ENCODE peak calls at places on chromosomes 12 and 14, in ten cellular contexts. Y, P, U, K, B, Q, C, S, E and H are unnamed samples.

GRCh38 chr12:41509655-41510054 is 321.5 kb downstream of the PDZRN4 start:
- DNase-seq in K (no peak), Q (no peak), S (no peak), Y (no peak), P (no peak), C (no peak), E (no peak), B (no peak), U (no peak), H (no peak)

GRCh38 chr14:54200726-54201125 is 196.1 kb upstream of the CDKN3 start:
- DNase-seq in K (no peak), E (no peak), U (no peak), P (no peak), Y (peak; percentile 44), C (peak; percentile 37), B (no peak), Q (peak; percentile 17), S (no peak), H (no peak)

GRCh38 chr14:103121846-103122577 is 1.2 kb upstream of the TNFAIP2 start:
- DNase-seq in Q (peak; percentile 54), S (peak; percentile 77), Y (peak; percentile 80), E (peak; percentile 89), B (peak; percentile 72), U (no peak), P (no peak), C (peak; percentile 26), K (peak; percentile 79), H (no peak)

GRCh38 chr12:59357811-59358210 is 238.0 kb upstream of the SLC16A7 start:
- DNase-seq in K (no peak), Q (no peak), C (no peak), Y (peak; percentile 2), B (peak; percentile 6), S (peak; percentile 10), P (no peak), E (no peak), U (no peak), H (no peak)

GRCh38 chr12:64110864-64111263 is 111.2 kb downstream of the KICS2 start:
- DNase-seq in P (no peak), B (no peak), K (no peak), Q (no peak), Y (peak; percentile 17), C (peak; percentile 31), S (no peak), U (no peak), E (no peak), H (no peak)

GRCh38 chr14:99329711-99330315 is 57.8 kb upstream of the BCL11B start:
- DNase-seq in E (peak; percentile 36), Y (no peak), K (no peak), B (no peak), P (no peak), C (no peak), U (no peak), S (no peak), Q (no peak), H (no peak)

GRCh38 chr14:37187294-37187693 is 10.4 kb upstream of the MIPOL1 start:
- DNase-seq in P (no peak), Q (no peak), S (no peak), C (no peak), Y (no peak), K (no peak), U (no peak), B (no peak), E (no peak), H (no peak)

GRCh38 chr14:99382781-99383456 is 97.7 kb downstream of the SETD3 start:
- DNase-seq in C (peak; percentile 78), E (no peak), P (no peak), K (no peak), U (no peak), B (no peak), Y (peak; percentile 66), Q (no peak), S (no peak), H (no peak)

GRCh38 chr12:122473543-122474323 is 27.0 kb downstream of the ZCCHC8 start:
- DNase-seq in Q (peak; percentile 70), B (no peak), P (no peak), C (peak; percentile 77), K (no peak), U (peak; percentile 56), E (no peak), S (no peak), Y (peak; percentile 72), H (no peak)

GRCh38 chr12:109716092-109716479 is 2.5 kb downstream of the FAM222A start:
- DNase-seq in Y (no peak), C (no peak), B (no peak), Q (no peak), K (no peak), P (no peak), S (no peak), U (no peak), E (no peak), H (no peak)

GRCh38 chr12:2779281-2779680 is 15.5 kb upstream of the FKBP4 start:
- DNase-seq in C (no peak), K (no peak), Q (no peak), P (no peak), Y (no peak), B (peak; percentile 42), S (no peak), E (no peak), U (no peak), H (no peak)

GRCh38 chr14:92945959-92946846 is 23.3 kb downstream of the CHGA start:
- DNase-seq in E (peak; percentile 77), Y (peak; percentile 61), U (no peak), P (no peak), S (peak; percentile 54), B (peak; percentile 36), Q (no peak), K (peak; percentile 91), C (peak; percentile 73), H (no peak)

GRCh38 chr14:71597955-71598659 is 334.1 kb upstream of the RGS6 start:
- DNase-seq in Q (peak; percentile 73), S (no peak), P (no peak), B (no peak), K (no peak), U (no peak), E (no peak), C (no peak), Y (no peak), H (peak; percentile 33)

GRCh38 chr14:56216631-56217379 is 98.6 kb downstream of the PELI2 start:
- DNase-seq in K (no peak), E (no peak), S (no peak), B (no peak), U (no peak), P (no peak), Q (peak; percentile 35), Y (peak; percentile 44), C (peak; percentile 58), H (no peak)

GRCh38 chr12:86230516-86231146 is 25.6 kb downstream of the MGAT4C start:
- DNase-seq in B (no peak), P (no peak), Q (no peak), U (no peak), Y (peak; percentile 70), S (no peak), C (peak; percentile 64), K (no peak), E (no peak), H (no peak)

GRCh38 chr14:106024983-106025604 is 498.7 kb downstream of the TMEM121 start:
- DNase-seq in K (no peak), Y (no peak), B (no peak), P (no peak), U (no peak), S (no peak), E (no peak), C (no peak), Q (no peak), H (no peak)

GRCh38 chr12:68063900-68064590 is 74.8 kb downstream of the IFNG-AS1 start:
- DNase-seq in B (no peak), S (no peak), P (no peak), Y (no peak), C (no peak), U (no peak), Q (no peak), E (no peak), K (no peak), H (no peak)

GRCh38 chr14:68860771-68861170 is 67.9 kb upstream of the ZFP36L1 start:
- DNase-seq in K (no peak), S (no peak), E (no peak), P (no peak), B (no peak), C (no peak), U (no peak), Q (no peak), Y (no peak), H (no peak)

GRCh38 chr12:91958816-91959215 is 186.8 kb downstream of the BTG1 start:
- DNase-seq in E (no peak), P (no peak), B (peak; percentile 2), Y (peak; percentile 86), Q (peak; percentile 12), K (no peak), C (peak; percentile 89), U (no peak), S (no peak), H (no peak)

GRCh38 chr12:94326727-94327126 is 132.9 kb downstream of the CEP83 start:
- DNase-seq in S (no peak), P (no peak), B (no peak), U (no peak), Y (peak; percentile 94), K (no peak), E (no peak), C (peak; percentile 85), Q (no peak), H (no peak)

GRCh38 chr12:107449891-107450290 is 235.7 kb upstream of the PWP1 start:
- DNase-seq in Y (peak; percentile 62), U (no peak), C (no peak), S (no peak), P (no peak), K (no peak), B (no peak), E (no peak), Q (no peak), H (no peak)

GRCh38 chr12:27866382-27867101 is 86.5 kb upstream of the MANSC4 start:
- DNase-seq in Y (peak; percentile 70), C (peak; percentile 68), K (no peak), S (no peak), E (no peak), Q (no peak), U (no peak), P (no peak), B (no peak), H (no peak)

GRCh38 chr12:53758081-53758769 is 6.4 kb upstream of the CISTR start:
- DNase-seq in K (no peak), B (no peak), Q (no peak), P (no peak), U (no peak), Y (no peak), E (no peak), C (no peak), S (no peak), H (no peak)

GRCh38 chr14:38705220-38705619 is 397.8 kb downstream of the SEC23A start:
- DNase-seq in E (no peak), U (no peak), B (no peak), S (peak; percentile 41), P (no peak), Q (no peak), Y (no peak), C (no peak), K (no peak), H (no peak)

GRCh38 chr12:52207895-52208294 is 16.1 kb upstream of the KRT80 start:
- DNase-seq in B (no peak), K (no peak), E (peak; percentile 69), S (peak; percentile 16), P (no peak), U (no peak), C (peak; percentile 73), Q (no peak), Y (peak; percentile 66), H (no peak)

GRCh38 chr12:105474672-105475071 is 144.2 kb downstream of the C12orf75 start:
- DNase-seq in Y (peak; percentile 45), S (no peak), U (no peak), E (no peak), Q (no peak), K (no peak), B (peak; percentile 10), P (no peak), C (no peak), H (no peak)